ENCODE peak calls at places on chromosomes 7 and 10, in five cellular contexts. One of them, this sample, is unnamed.

GRCh38 chr7:8597565-8597964 is 164.2 kb downstream of the NXPH1 start:
- DNase-seq in upper lobe of right lung: no peak
- DNase-seq in WTC11: no peak
- DNase-seq in CD8-positive, alpha-beta T cell: no peak
- DNase-seq in IMR-90: no peak
- DNase-seq in this sample: no peak

GRCh38 chr7:8221124-8221523 is 40.8 kb downstream of the ICA1 start:
- DNase-seq in CD8-positive, alpha-beta T cell: no peak
- DNase-seq in upper lobe of right lung: no peak
- DNase-seq in WTC11: no peak
- DNase-seq in IMR-90: no peak
- DNase-seq in this sample: no peak

GRCh38 chr10:63208981-63209380 is 75.9 kb downstream of the NRBF2 start:
- DNase-seq in upper lobe of right lung: no peak
- DNase-seq in WTC11: no peak
- DNase-seq in IMR-90: peak; percentile 75
- DNase-seq in CD8-positive, alpha-beta T cell: no peak
- DNase-seq in this sample: no peak

GRCh38 chr10:43255644-43256431 is 11.0 kb downstream of the RASGEF1A start:
- DNase-seq in upper lobe of right lung: peak; percentile 63
- DNase-seq in CD8-positive, alpha-beta T cell: no peak
- DNase-seq in IMR-90: no peak
- DNase-seq in WTC11: peak; percentile 74
- DNase-seq in this sample: no peak

GRCh38 chr7:143046334-143046935 is 5.7 kb upstream of the OR6V1 start:
- DNase-seq in WTC11: no peak
- DNase-seq in IMR-90: no peak
- DNase-seq in CD8-positive, alpha-beta T cell: no peak
- DNase-seq in upper lobe of right lung: no peak
- DNase-seq in this sample: no peak

GRCh38 chr7:142689439-142690168 is 59.7 kb upstream of the PRSS1 start:
- DNase-seq in WTC11: no peak
- DNase-seq in CD8-positive, alpha-beta T cell: no peak
- DNase-seq in IMR-90: no peak
- DNase-seq in upper lobe of right lung: no peak
- DNase-seq in this sample: no peak

GRCh38 chr7:132009778-132010177 is 453.4 kb upstream of the PODXL start:
- DNase-seq in IMR-90: no peak
- DNase-seq in CD8-positive, alpha-beta T cell: no peak
- DNase-seq in upper lobe of right lung: no peak
- DNase-seq in WTC11: no peak
- DNase-seq in this sample: no peak

GRCh38 chr7:82699773-82700186 is 256.2 kb upstream of the CACNA2D1 start:
- DNase-seq in upper lobe of right lung: no peak
- DNase-seq in WTC11: no peak
- DNase-seq in IMR-90: peak; percentile 54
- DNase-seq in CD8-positive, alpha-beta T cell: no peak
- DNase-seq in this sample: no peak

GRCh38 chr10:114646426-114646825 is 11.6 kb downstream of the ABLIM1 start:
- DNase-seq in WTC11: no peak
- DNase-seq in upper lobe of right lung: no peak
- DNase-seq in CD8-positive, alpha-beta T cell: no peak
- DNase-seq in IMR-90: no peak
- DNase-seq in this sample: no peak

GRCh38 chr10:134205-134742 is 981 bp upstream of the ZMYND11 start:
- DNase-seq in upper lobe of right lung: peak; percentile 69
- DNase-seq in WTC11: no peak
- DNase-seq in CD8-positive, alpha-beta T cell: peak; percentile 24
- DNase-seq in IMR-90: peak; percentile 6
- DNase-seq in this sample: no peak

GRCh38 chr10:88913803-88914202 is 33.8 kb downstream of the STAMBPL1 start:
- DNase-seq in CD8-positive, alpha-beta T cell: no peak
- DNase-seq in upper lobe of right lung: no peak
- DNase-seq in IMR-90: no peak
- DNase-seq in WTC11: no peak
- DNase-seq in this sample: no peak

GRCh38 chr10:46096909-46097575 is 51.0 kb upstream of the MSMB start:
- DNase-seq in upper lobe of right lung: no peak
- DNase-seq in IMR-90: no peak
- DNase-seq in CD8-positive, alpha-beta T cell: no peak
- DNase-seq in WTC11: no peak
- DNase-seq in this sample: no peak

GRCh38 chr10:71727429-71728217 is 8.0 kb upstream of the C10orf105 start:
- DNase-seq in CD8-positive, alpha-beta T cell: peak; percentile 68
- DNase-seq in WTC11: no peak
- DNase-seq in upper lobe of right lung: no peak
- DNase-seq in IMR-90: no peak
- DNase-seq in this sample: peak; percentile 88

GRCh38 chr10:96830511-96831199 is 1.4 kb upstream of the LCOR start:
- DNase-seq in CD8-positive, alpha-beta T cell: peak; percentile 58
- DNase-seq in upper lobe of right lung: no peak
- DNase-seq in WTC11: peak; percentile 73
- DNase-seq in IMR-90: peak; percentile 65
- DNase-seq in this sample: no peak

GRCh38 chr10:11856089-11856488 is 32.9 kb downstream of the PROSER2 start:
- DNase-seq in IMR-90: no peak
- DNase-seq in upper lobe of right lung: peak; percentile 48
- DNase-seq in WTC11: no peak
- DNase-seq in CD8-positive, alpha-beta T cell: no peak
- DNase-seq in this sample: no peak

GRCh38 chr10:608331-609265 is 80.9 kb downstream of the DIP2C start:
- DNase-seq in IMR-90: peak; percentile 59
- DNase-seq in WTC11: no peak
- DNase-seq in upper lobe of right lung: no peak
- DNase-seq in CD8-positive, alpha-beta T cell: no peak
- DNase-seq in this sample: no peak

GRCh38 chr10:27944005-27944404 is 54.9 kb downstream of the ODAD2 start:
- DNase-seq in CD8-positive, alpha-beta T cell: no peak
- DNase-seq in IMR-90: no peak
- DNase-seq in upper lobe of right lung: no peak
- DNase-seq in WTC11: no peak
- DNase-seq in this sample: no peak

GRCh38 chr10:119025336-119025735 is 4.2 kb upstream of the NANOS1 start:
- DNase-seq in WTC11: no peak
- DNase-seq in CD8-positive, alpha-beta T cell: no peak
- DNase-seq in IMR-90: peak; percentile 64
- DNase-seq in upper lobe of right lung: peak; percentile 94
- DNase-seq in this sample: no peak

GRCh38 chr7:80918909-80919721 is at the start of gene SEMA3C:
- DNase-seq in upper lobe of right lung: peak; percentile 95
- DNase-seq in CD8-positive, alpha-beta T cell: no peak
- DNase-seq in WTC11: peak; percentile 89
- DNase-seq in IMR-90: peak; percentile 94
- DNase-seq in this sample: peak; percentile 79

GRCh38 chr10:93254180-93254847 is 180.6 kb downstream of the CYP26A1 start:
- DNase-seq in CD8-positive, alpha-beta T cell: no peak
- DNase-seq in upper lobe of right lung: no peak
- DNase-seq in IMR-90: no peak
- DNase-seq in WTC11: no peak
- DNase-seq in this sample: no peak

GRCh38 chr10:45420453-45421192 is 46.6 kb downstream of the ALOX5 start:
- DNase-seq in WTC11: no peak
- DNase-seq in upper lobe of right lung: peak; percentile 86
- DNase-seq in CD8-positive, alpha-beta T cell: peak; percentile 54
- DNase-seq in IMR-90: peak; percentile 52
- DNase-seq in this sample: no peak

GRCh38 chr7:1087952-1088920 is at the start of gene GPER1:
- DNase-seq in upper lobe of right lung: peak; percentile 82
- DNase-seq in IMR-90: peak; percentile 24
- DNase-seq in CD8-positive, alpha-beta T cell: no peak
- DNase-seq in WTC11: peak; percentile 26
- DNase-seq in this sample: no peak

GRCh38 chr7:5528071-5528814 is 104.6 kb upstream of the TNRC18 start:
- DNase-seq in IMR-90: peak; percentile 36
- DNase-seq in CD8-positive, alpha-beta T cell: peak; percentile 22
- DNase-seq in upper lobe of right lung: peak; percentile 77
- DNase-seq in WTC11: no peak
- DNase-seq in this sample: no peak

GRCh38 chr7:145916776-145917175 is 199.8 kb upstream of the CNTNAP2 start:
- DNase-seq in WTC11: no peak
- DNase-seq in IMR-90: no peak
- DNase-seq in upper lobe of right lung: no peak
- DNase-seq in CD8-positive, alpha-beta T cell: no peak
- DNase-seq in this sample: no peak

GRCh38 chr7:41125343-41125742 is 577.5 kb downstream of the INHBA start:
- DNase-seq in WTC11: no peak
- DNase-seq in upper lobe of right lung: no peak
- DNase-seq in CD8-positive, alpha-beta T cell: no peak
- DNase-seq in IMR-90: no peak
- DNase-seq in this sample: no peak

GRCh38 chr10:94005050-94005449 is 11.3 kb downstream of the PLCE1 start:
- DNase-seq in CD8-positive, alpha-beta T cell: no peak
- DNase-seq in IMR-90: peak; percentile 81
- DNase-seq in upper lobe of right lung: no peak
- DNase-seq in WTC11: no peak
- DNase-seq in this sample: no peak

GRCh38 chr7:35185908-35186731 is 67.8 kb downstream of the TBX20 start:
- DNase-seq in IMR-90: peak; percentile 8
- DNase-seq in WTC11: peak; percentile 59
- DNase-seq in upper lobe of right lung: no peak
- DNase-seq in CD8-positive, alpha-beta T cell: no peak
- DNase-seq in this sample: no peak

GRCh38 chr7:7681191-7681935 is 37.0 kb downstream of the RPA3 start:
- DNase-seq in upper lobe of right lung: no peak
- DNase-seq in IMR-90: peak; percentile 61
- DNase-seq in WTC11: no peak
- DNase-seq in CD8-positive, alpha-beta T cell: peak; percentile 6
- DNase-seq in this sample: no peak

GRCh38 chr7:64634406-64635062 is 31.4 kb upstream of the ZNF107 start:
- DNase-seq in IMR-90: no peak
- DNase-seq in upper lobe of right lung: no peak
- DNase-seq in WTC11: no peak
- DNase-seq in CD8-positive, alpha-beta T cell: no peak
- DNase-seq in this sample: no peak

GRCh38 chr7:64633401-64633800 is 32.5 kb upstream of the ZNF107 start:
- DNase-seq in IMR-90: no peak
- DNase-seq in upper lobe of right lung: no peak
- DNase-seq in CD8-positive, alpha-beta T cell: no peak
- DNase-seq in WTC11: no peak
- DNase-seq in this sample: no peak

GRCh38 chr7:64637521-64638445 is 28.1 kb upstream of the ZNF107 start:
- DNase-seq in upper lobe of right lung: no peak
- DNase-seq in IMR-90: no peak
- DNase-seq in CD8-positive, alpha-beta T cell: no peak
- DNase-seq in WTC11: no peak
- DNase-seq in this sample: no peak

GRCh38 chr7:64638822-64639221 is 27.1 kb upstream of the ZNF107 start:
- DNase-seq in WTC11: no peak
- DNase-seq in CD8-positive, alpha-beta T cell: no peak
- DNase-seq in IMR-90: no peak
- DNase-seq in upper lobe of right lung: no peak
- DNase-seq in this sample: no peak

DNA sequence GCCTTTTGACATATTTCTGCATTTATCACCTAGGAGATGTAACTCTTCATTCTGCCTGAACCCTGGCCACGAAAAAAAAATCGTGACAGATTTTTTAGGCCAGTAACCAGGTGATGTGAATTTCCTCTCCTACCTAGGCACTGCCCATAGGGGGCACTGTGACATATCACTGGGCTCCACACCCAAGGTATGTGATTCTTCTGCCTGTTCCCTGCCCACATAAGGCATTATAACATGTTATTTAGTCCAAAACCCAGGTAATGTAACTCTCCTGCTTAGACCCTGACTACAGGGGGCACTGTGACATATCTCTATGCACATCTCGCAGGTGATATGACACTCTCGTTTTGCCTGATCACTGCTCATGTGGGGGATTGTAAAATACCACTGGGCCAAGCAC is 29.5 kb upstream of the ZNF107 start:
- DNase-seq in CD8-positive, alpha-beta T cell: no peak
- DNase-seq in IMR-90: no peak
- DNase-seq in WTC11: no peak
- DNase-seq in upper lobe of right lung: no peak
- DNase-seq in this sample: no peak
- TF ChIP-seq CTCF in CD8-positive, alpha-beta T cell: no peak
- TF ChIP-seq CTCF in IMR-90: no peak
- TF ChIP-seq CTCF in WTC11: no peak
- TF ChIP-seq CTCF in upper lobe of right lung: peak; percentile 29
- TF ChIP-seq CTCF in this sample: peak; percentile 9

GRCh38 chr7:2897023-2897422 is 52.9 kb upstream of the GNA12 start:
- DNase-seq in IMR-90: no peak
- DNase-seq in upper lobe of right lung: no peak
- DNase-seq in CD8-positive, alpha-beta T cell: no peak
- DNase-seq in WTC11: peak; percentile 50
- DNase-seq in this sample: no peak
- TF ChIP-seq CTCF in IMR-90: no peak
- TF ChIP-seq CTCF in upper lobe of right lung: no peak
- TF ChIP-seq CTCF in CD8-positive, alpha-beta T cell: no peak
- TF ChIP-seq CTCF in WTC11: peak; percentile 29
- TF ChIP-seq CTCF in this sample: no peak

DNA sequence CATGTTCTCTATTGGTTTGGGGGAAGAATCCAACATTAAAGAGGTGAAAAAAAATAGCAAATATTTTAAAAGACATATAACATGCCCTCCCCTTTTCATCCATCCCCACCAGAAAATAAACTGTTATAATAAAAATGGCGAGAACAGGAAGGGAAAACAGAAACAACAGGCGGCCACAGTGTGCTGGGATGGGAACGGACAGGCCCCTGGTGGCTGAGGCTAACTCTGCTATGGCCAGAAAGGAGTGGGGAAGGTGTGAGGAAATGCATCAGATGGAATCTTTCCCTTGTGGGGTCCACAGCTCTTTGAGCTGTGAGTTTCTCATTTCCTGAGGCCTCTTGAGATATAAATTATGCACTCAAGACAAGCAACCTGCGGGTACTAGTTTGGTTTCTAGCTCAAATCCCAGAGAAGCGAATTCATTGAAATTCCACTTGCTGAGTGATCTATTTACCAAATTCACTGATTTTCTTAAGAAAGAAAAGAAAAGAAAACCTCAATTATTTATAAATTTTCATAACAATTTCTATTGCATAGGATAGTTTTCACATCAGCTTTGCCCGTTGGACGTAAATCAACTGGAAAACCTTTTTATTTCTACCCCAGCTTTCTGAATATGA is 139.5 kb downstream of the BMPER start:
- DNase-seq in WTC11: no peak
- DNase-seq in IMR-90: no peak
- DNase-seq in CD8-positive, alpha-beta T cell: no peak
- DNase-seq in upper lobe of right lung: no peak
- DNase-seq in this sample: no peak
- TF ChIP-seq CTCF in WTC11: no peak
- TF ChIP-seq CTCF in IMR-90: no peak
- TF ChIP-seq CTCF in CD8-positive, alpha-beta T cell: no peak
- TF ChIP-seq CTCF in upper lobe of right lung: no peak
- TF ChIP-seq CTCF in this sample: no peak

GRCh38 chr7:100632951-100633717 is 8.2 kb downstream of the TFR2 start:
- DNase-seq in IMR-90: peak; percentile 29
- DNase-seq in upper lobe of right lung: peak; percentile 80
- DNase-seq in CD8-positive, alpha-beta T cell: no peak
- DNase-seq in WTC11: peak; percentile 67
- DNase-seq in this sample: peak; percentile 61
- TF ChIP-seq CTCF in IMR-90: peak; percentile 25
- TF ChIP-seq CTCF in upper lobe of right lung: peak; percentile 40
- TF ChIP-seq CTCF in CD8-positive, alpha-beta T cell: peak; percentile 36
- TF ChIP-seq CTCF in WTC11: no peak
- TF ChIP-seq CTCF in this sample: peak; percentile 63